ENCODE peak calls at places on chromosomes 11 and 22, in seven cellular contexts. M is iPS DF 6.9, T is upper lobe of right lung, K is AG04450, F is left ventricle myocardium inferior, Y is uterus, G is upper lobe of left lung. A is an unnamed sample. For H3K9me3, the result is how much of the 10 kb centered on the place peaks cover.

GRCh38 chr11:27317751-27318150 is 45.3 kb downstream of the CCDC34 start:
- DNase-seq in M (no peak), T (no peak), K (no peak), F (no peak), Y (no peak), G (no peak), A (no peak)

GRCh38 chr11:69010361-69010891 is 2.6 kb downstream of the MRGPRF start:
- DNase-seq in M (no peak), T (peak), K (no peak), F (no peak), Y (no peak), G (no peak), A (no peak)

GRCh38 chr11:65134952-65135632 is 773 bp upstream of the SYVN1 start:
- DNase-seq in M (peak), T (peak), K (peak), F (peak), Y (peak), G (peak), A (peak)

GRCh38 chr11:7611411-7611810 is 61.9 kb downstream of the CYB5R2 start:
- DNase-seq in M (no peak), T (no peak), K (no peak), F (no peak), Y (no peak), G (no peak), A (no peak)

GRCh38 chr11:69497221-69497787 is 15.8 kb downstream of the LINC01488 start:
- DNase-seq in M (no peak), T (peak), K (peak), F (peak), Y (peak), G (peak), A (peak)

GRCh38 chr22:17918840-17919239 is 105.5 kb downstream of the MICAL3 start:
- DNase-seq in M (no peak), T (no peak), K (no peak), F (no peak), Y (no peak), G (no peak), A (no peak)

GRCh38 chr11:134481135-134481534 is 69.1 kb upstream of the B3GAT1 start:
- DNase-seq in M (no peak), T (no peak), K (no peak), F (no peak), Y (no peak), G (no peak), A (no peak)

GRCh38 chr11:88086297-88086696 is 88.9 kb downstream of the RAB38 start:
- DNase-seq in M (no peak), T (no peak), K (no peak), F (no peak), Y (no peak), G (no peak), A (no peak)

GRCh38 chr11:37322333-37323194 is 724.5 kb upstream of the RAG2 start:
- DNase-seq in M (no peak), T (no peak), K (no peak), F (no peak), Y (no peak), G (no peak), A (no peak)

GRCh38 chr22:30948930-30949342 is 19.6 kb downstream of the MORC2 start:
- DNase-seq in M (no peak), T (no peak), K (no peak), F (no peak), Y (no peak), G (no peak), A (no peak)

GRCh38 chr11:118641463-118642019 is 34.1 kb downstream of the PHLDB1 start:
- DNase-seq in M (no peak), T (no peak), K (no peak), F (no peak), Y (no peak), G (no peak), A (no peak)

GRCh38 chr11:84524422-84525051 is 1102.6 kb downstream of the DLG2 start:
- DNase-seq in M (no peak), T (no peak), K (no peak), F (no peak), Y (no peak), G (no peak), A (no peak)

GRCh38 chr22:41535244-41535643 is 9.0 kb downstream of the POLR3H start:
- DNase-seq in M (no peak), T (no peak), K (no peak), F (no peak), Y (no peak), G (no peak), A (no peak)

GRCh38 chr11:73389134-73389525 is 12.9 kb downstream of the RELT start:
- DNase-seq in M (no peak), T (no peak), K (no peak), F (no peak), Y (no peak), G (no peak), A (no peak)

GRCh38 chr11:86800956-86801264 is 568 bp downstream of the PRSS23 start:
- DNase-seq in M (no peak), T (no peak), K (no peak), F (no peak), Y (no peak), G (no peak), A (no peak)

GRCh38 chr11:76672431-76673163 is 2.0 kb upstream of the LRRC32 start:
- DNase-seq in M (no peak), T (no peak), K (no peak), F (no peak), Y (no peak), G (no peak), A (no peak)

GRCh38 chr22:44120314-44120704 is 60.4 kb upstream of the PARVG start:
- DNase-seq in M (no peak), T (peak), K (no peak), F (no peak), Y (no peak), G (no peak), A (no peak)

GRCh38 chr22:39997939-39998726 is 3.4 kb downstream of the FAM83F start:
- DNase-seq in M (peak), T (no peak), K (no peak), F (peak), Y (no peak), G (no peak), A (no peak)

GRCh38 chr11:44977493-44977984 is 26.9 kb upstream of the TP53I11 start:
- DNase-seq in M (no peak), T (no peak), K (no peak), F (no peak), Y (no peak), G (peak), A (no peak)

GRCh38 chr11:68181719-68182451 is 31.2 kb downstream of the KMT5B start:
- DNase-seq in M (no peak), T (no peak), K (peak), F (no peak), Y (no peak), G (no peak), A (no peak)

GRCh38 chr11:70699294-70700221 is 301.2 kb downstream of the CTTN start:
- DNase-seq in M (peak), T (peak), K (no peak), F (no peak), Y (no peak), G (no peak), A (no peak)

DNA sequence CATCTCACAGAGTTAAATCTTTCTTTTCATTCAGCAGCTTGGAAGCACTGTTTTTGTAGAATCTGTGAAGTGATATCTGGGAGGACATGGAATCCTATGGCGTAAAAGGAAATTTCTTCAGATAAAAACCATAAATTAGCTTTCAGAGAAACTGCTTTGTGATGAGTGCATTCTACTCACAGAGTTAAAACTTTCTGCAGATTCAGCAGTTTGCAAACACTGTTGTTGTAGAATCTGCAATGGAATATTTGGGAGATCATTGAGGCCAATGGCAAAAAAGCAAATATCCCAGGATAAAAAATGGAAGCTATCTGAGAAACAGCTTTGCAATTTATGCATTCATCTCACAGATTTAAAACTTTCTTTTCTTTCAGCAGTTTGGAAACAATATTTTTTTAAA is 180.6 kb downstream of the OR4A47 start:
- DNase-seq in M (no peak), T (no peak), K (no peak), F (no peak), Y (no peak), G (no peak), A (no peak)
- H3K9me3 ChIP-seq in M (under half), T (under half), K (under half), F (half or more), Y (under half), G (under half), A (under half)

GRCh38 chr11:3356858-3357257 is 22.1 kb downstream of the ZNF195 start:
- DNase-seq in M (no peak), T (no peak), K (no peak), F (no peak), Y (no peak), G (no peak), A (no peak)

GRCh38 chr11:3359092-3359824 is 19.7 kb downstream of the ZNF195 start:
- DNase-seq in M (no peak), T (no peak), K (no peak), F (no peak), Y (no peak), G (no peak), A (no peak)

GRCh38 chr11:3357994-3358676 is 20.8 kb downstream of the ZNF195 start:
- DNase-seq in M (no peak), T (no peak), K (no peak), F (no peak), Y (no peak), G (no peak), A (no peak)

GRCh38 chr11:3353066-3353465 is 25.9 kb downstream of the ZNF195 start:
- DNase-seq in M (no peak), T (no peak), K (no peak), F (no peak), Y (no peak), G (no peak), A (no peak)

GRCh38 chr11:3357302-3357701 is 21.6 kb downstream of the ZNF195 start:
- DNase-seq in M (no peak), T (no peak), K (no peak), F (no peak), Y (no peak), G (no peak), A (no peak)
- H3K9me3 ChIP-seq in M (under half), T (half or more), K (half or more), F (half or more), Y (under half), G (under half), A (half or more)

GRCh38 chr22:22999473-22999872 is 70.8 kb upstream of the GNAZ start:
- DNase-seq in M (no peak), T (no peak), K (no peak), F (no peak), Y (no peak), G (no peak), A (no peak)
- H3K9me3 ChIP-seq in M (under half), T (under half), K (under half), F (under half), Y (under half), G (under half), A (under half)

GRCh38 chr11:2649848-2650247 is 49.9 kb downstream of the KCNQ1OT1 start:
- DNase-seq in M (no peak), T (no peak), K (no peak), F (no peak), Y (no peak), G (no peak), A (no peak)

GRCh38 chr11:2651054-2651617 is 48.7 kb downstream of the KCNQ1OT1 start:
- DNase-seq in M (no peak), T (no peak), K (no peak), F (no peak), Y (no peak), G (no peak), A (no peak)

GRCh38 chr11:2647953-2648352 is 51.8 kb downstream of the KCNQ1OT1 start:
- DNase-seq in M (no peak), T (no peak), K (no peak), F (no peak), Y (no peak), G (no peak), A (no peak)

GRCh38 chr11:2650343-2650867 is 49.4 kb downstream of the KCNQ1OT1 start:
- DNase-seq in M (no peak), T (no peak), K (no peak), F (no peak), Y (no peak), G (no peak), A (no peak)

DNA sequence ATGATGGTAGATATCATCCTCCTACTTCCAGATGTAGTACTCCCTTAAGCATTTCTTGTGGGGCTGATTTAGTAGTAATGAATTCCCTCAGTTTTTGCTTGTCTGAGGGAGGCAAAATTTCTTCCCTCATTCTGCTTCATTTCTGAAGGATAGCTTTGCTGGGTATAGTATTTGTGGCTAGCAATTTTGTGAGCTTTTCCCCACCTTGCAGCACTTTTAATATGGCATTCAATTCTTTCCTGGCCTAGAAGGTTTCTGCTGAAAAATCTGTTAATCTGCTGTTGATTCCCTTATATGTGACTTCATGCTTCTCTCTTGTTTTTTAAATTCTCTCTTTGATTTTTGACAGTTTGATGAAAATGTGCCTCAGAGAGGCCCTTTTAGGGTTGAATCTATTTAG is 50.4 kb downstream of the KCNQ1OT1 start:
- DNase-seq in M (no peak), T (no peak), K (no peak), F (no peak), Y (no peak), G (no peak), A (no peak)
- H3K9me3 ChIP-seq in M (under half), T (under half), K (half or more), F (half or more), Y (under half), G (under half), A (half or more)

GRCh38 chr22:47191630-47192105 is 429.2 kb downstream of the TBC1D22A start:
- DNase-seq in M (no peak), T (no peak), K (no peak), F (no peak), Y (no peak), G (no peak), A (no peak)
- H3K9me3 ChIP-seq in M (under half), T (under half), K (under half), F (under half), Y (under half), G (under half), A (under half)

DNA sequence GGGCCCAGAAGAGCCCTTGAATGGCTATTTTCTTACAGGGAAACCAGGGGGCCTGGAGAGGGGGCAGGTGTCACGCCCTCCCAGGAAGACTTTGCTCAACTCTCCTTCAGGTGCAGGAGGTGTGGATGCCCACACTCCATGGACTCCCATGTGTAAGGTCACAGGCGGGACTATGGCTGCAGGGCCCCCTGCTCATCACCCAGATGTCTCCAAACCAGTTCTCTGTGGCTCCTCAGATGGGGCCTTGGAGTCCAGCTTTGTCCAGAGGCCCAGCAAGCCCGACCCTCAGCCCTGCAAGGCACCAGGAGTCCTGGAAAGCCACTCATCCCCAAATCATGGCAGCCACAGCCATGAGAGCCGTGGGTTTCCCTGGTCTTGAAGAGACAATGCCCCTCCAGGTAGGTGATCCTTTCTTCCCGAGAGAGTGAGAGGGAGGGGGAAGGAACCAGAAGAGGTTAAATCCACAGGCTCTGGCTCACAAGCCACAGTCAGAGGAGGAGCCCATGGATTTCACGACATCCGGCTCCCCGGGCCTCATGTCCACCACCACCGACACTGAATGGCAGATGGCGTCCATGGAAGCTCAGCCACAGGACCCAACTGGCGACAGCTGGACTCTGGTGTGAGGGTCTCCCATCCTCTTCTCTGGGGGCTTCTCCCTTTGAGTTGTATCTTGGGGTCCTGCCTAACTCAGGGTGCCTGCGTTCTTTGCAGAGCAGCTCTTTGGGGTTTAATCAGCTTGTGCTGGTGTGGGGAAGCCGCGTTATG is 620.5 kb downstream of the BRD1 start:
- DNase-seq in M (no peak), T (peak), K (no peak), F (no peak), Y (peak), G (peak), A (no peak)
- H3K9me3 ChIP-seq in M (under half), T (under half), K (half or more), F (under half), Y (under half), G (under half), A (under half)

A was measured in psoas muscle.